ENCODE peak calls at places on chromosomes 4 and X, in five cellular contexts. C is K562, A is adrenal gland, T is hepatocyte, D is mammary epithelial cell. H is an unnamed sample. For H3K4me1, the result is how much of the 10 kb centered on the place peaks cover.

GRCh38 chr4:54440394-54441223 is 211.5 kb downstream of the PDGFRA start:
- DNase-seq in C (peak), A (no peak), T (peak), D (peak), H (no peak)

GRCh38 chr4:141391293-141391692 is 170.6 kb downstream of the ZNF330 start:
- DNase-seq in C (no peak), A (no peak), T (no peak), D (peak), H (no peak)

GRCh38 chr4:140568507-140569306 is at the start of gene UCP1:
- DNase-seq in C (no peak), A (no peak), T (peak), D (no peak), H (peak)

GRCh38 chr4:649751-650310 is 24.2 kb downstream of the ATP5ME start:
- DNase-seq in C (no peak), A (no peak), T (no peak), D (no peak), H (no peak)

GRCh38 chrX:131588995-131589394 is 45.1 kb downstream of the OR13H1 start:
- DNase-seq in C (no peak), A (peak), T (peak), D (no peak), H (no peak)

GRCh38 chrX:22021721-22022120 is 10.4 kb upstream of the PHEX start:
- DNase-seq in C (no peak), A (no peak), T (no peak), D (no peak), H (no peak)

GRCh38 chrX:34734383-34734782 is 77.3 kb upstream of the TMEM47 start:
- DNase-seq in C (no peak), A (no peak), T (no peak), D (peak), H (no peak)

GRCh38 chr4:4343038-4343437 is 43.9 kb upstream of the NSG1 start:
- DNase-seq in C (no peak), A (no peak), T (no peak), D (no peak), H (no peak)

GRCh38 chr4:84324850-84325249 is 174.2 kb downstream of the NKX6-1 start:
- DNase-seq in C (no peak), A (no peak), T (no peak), D (no peak), H (no peak)

GRCh38 chr4:89221175-89221867 is 86.3 kb downstream of the GPRIN3 start:
- DNase-seq in C (no peak), A (no peak), T (peak), D (no peak), H (no peak)

GRCh38 chr4:186855111-186855510 is 131.5 kb upstream of the FAT1 start:
- DNase-seq in C (no peak), A (no peak), T (no peak), D (no peak), H (no peak)

GRCh38 chr4:169619518-169619957 is 840 bp upstream of the CLCN3 start:
- DNase-seq in C (peak), A (peak), T (peak), D (peak), H (peak)

GRCh38 chrX:141158084-141158483 is 18.8 kb downstream of the LDOC1 start:
- DNase-seq in C (no peak), A (no peak), T (no peak), D (no peak), H (no peak)

GRCh38 chrX:118682258-118683014 is 45.0 kb upstream of the IL13RA1 start:
- DNase-seq in C (no peak), A (no peak), T (no peak), D (peak), H (no peak)

GRCh38 chr4:1789552-1789951 is 3.5 kb upstream of the FGFR3 start:
- DNase-seq in C (no peak), A (no peak), T (no peak), D (peak), H (no peak)

GRCh38 chrX:44898411-44899221 is 25.6 kb downstream of the KDM6A start:
- DNase-seq in C (no peak), A (no peak), T (no peak), D (peak), H (peak)

GRCh38 chrX:122094611-122095010 is 1047.2 kb downstream of the GLUD2 start:
- DNase-seq in C (no peak), A (no peak), T (peak), D (peak), H (no peak)

GRCh38 chrX:68874076-68874475 is 45.3 kb downstream of the EFNB1 start:
- DNase-seq in C (no peak), A (no peak), T (no peak), D (no peak), H (no peak)

GRCh38 chrX:112066813-112067212 is 15.8 kb downstream of the TRPC5 start:
- DNase-seq in C (no peak), A (no peak), T (no peak), D (no peak), H (no peak)

GRCh38 chr4:1204286-1204827 is 32.0 kb upstream of the SPON2 start:
- DNase-seq in C (no peak), A (peak), T (no peak), D (no peak), H (peak)

GRCh38 chrX:44698328-44698727 is 145.5 kb upstream of the DUSP21 start:
- DNase-seq in C (no peak), A (no peak), T (no peak), D (no peak), H (no peak)

GRCh38 chrX:111634823-111635410 is 46.1 kb upstream of the ALG13 start:
- DNase-seq in C (no peak), A (no peak), T (no peak), D (peak), H (no peak)

GRCh38 chr4:77347341-77347740 is 190.3 kb downstream of the CCNG2 start:
- DNase-seq in C (no peak), A (no peak), T (peak), D (no peak), H (no peak)

GRCh38 chrX:4322916-4323315 is 609.5 kb upstream of the PRKX start:
- DNase-seq in C (no peak), A (no peak), T (no peak), D (no peak), H (no peak)

DNA sequence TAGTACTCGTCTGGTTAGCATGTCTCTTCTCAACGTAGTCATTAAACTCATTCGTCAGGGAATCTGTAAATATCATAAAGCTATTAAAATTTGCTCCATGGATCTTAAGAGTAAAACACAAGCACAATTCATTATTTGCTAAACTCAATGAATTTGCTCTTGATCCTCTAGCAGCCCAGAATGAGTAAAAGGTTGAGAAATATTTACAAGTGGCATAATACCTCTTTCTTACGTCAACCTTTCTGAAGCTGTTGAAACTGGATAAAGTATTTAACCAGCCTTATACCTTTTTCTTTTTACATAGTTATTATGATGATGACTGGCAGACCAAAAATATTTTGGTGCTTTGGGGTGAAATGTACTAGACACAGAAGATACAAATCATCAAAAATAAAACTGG is 66.9 kb downstream of the LUZP4 start:
- DNase-seq in C (no peak), A (no peak), T (no peak), D (no peak), H (no peak)
- H3K4me1 ChIP-seq in C (under half), A (under half), T (under half), D (under half), H (under half)

GRCh38 chr4:93199492-93199891 is 629.1 kb upstream of the ATOH1 start:
- DNase-seq in C (peak), A (no peak), T (peak), D (peak), H (peak)
- TF ChIP-seq CTCF in C (no peak), A (peak), T (peak), D (peak), H (peak)

GRCh38 chrX:106935175-106935574 is 15.0 kb downstream of the CLDN2 start:
- DNase-seq in C (no peak), A (no peak), T (no peak), D (no peak), H (peak)

GRCh38 chrX:106932492-106932923 is 12.3 kb downstream of the CLDN2 start:
- DNase-seq in C (no peak), A (peak), T (peak), D (peak), H (no peak)

GRCh38 chrX:106933538-106933961 is 13.3 kb downstream of the CLDN2 start:
- DNase-seq in C (no peak), A (peak), T (peak), D (no peak), H (peak)

GRCh38 chrX:106932960-106933537 is 12.8 kb downstream of the CLDN2 start:
- DNase-seq in C (no peak), A (no peak), T (peak), D (no peak), H (no peak)

GRCh38 chrX:106931831-106932491 is 11.8 kb downstream of the CLDN2 start:
- DNase-seq in C (no peak), A (no peak), T (no peak), D (peak), H (no peak)
- H3K4me1 ChIP-seq in C (under half), A (under half), T (under half), D (under half), H (under half)

GRCh38 chr4:83281326-83281725 is 3.3 kb downstream of the COQ2 start:
- DNase-seq in C (no peak), A (no peak), T (no peak), D (no peak), H (no peak)
- TF ChIP-seq CTCF in C (no peak), A (no peak), T (no peak), D (no peak), H (no peak)

DNA sequence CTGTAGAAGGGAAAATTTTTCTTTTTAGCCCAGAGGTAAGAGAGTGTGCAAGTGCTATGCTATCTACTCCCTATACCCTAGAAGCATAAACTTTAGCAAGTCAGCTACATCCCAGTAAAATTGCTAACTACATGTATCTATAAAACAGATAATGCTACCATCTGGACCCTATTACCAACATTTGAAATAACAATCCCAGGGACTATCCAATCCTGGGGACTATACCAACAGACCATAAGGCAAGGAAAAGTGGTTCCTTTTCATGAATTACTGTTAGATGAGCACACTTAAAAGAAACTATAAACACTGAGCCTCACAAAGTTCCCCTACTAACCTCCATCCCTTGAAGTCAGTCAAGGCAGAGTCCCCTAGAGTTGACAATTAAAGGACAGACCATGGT is 213.6 kb upstream of the VEGFC start:
- DNase-seq in C (no peak), A (no peak), T (no peak), D (no peak), H (no peak)
- H3K4me1 ChIP-seq in C (under half), A (under half), T (under half), D (under half), H (under half)